ENCODE peak calls at places on chromosomes 4 and X, in eight cellular contexts. R, Z, C, M, P, X, T and V are unnamed samples.
A peak's percentile ranks its signal among the peaks of the same experiment; 100 is the strongest.

GRCh38 chr4:138182838-138183426 is 59.2 kb downstream of the SLC7A11 start:
- DNase-seq in Z (no peak), T (peak; percentile 52), R (peak; percentile 78), X (no peak), C (peak; percentile 75), M (peak; percentile 89), P (no peak), V (peak; percentile 26)

GRCh38 chrX:109487640-109488039 is 5.8 kb upstream of the GUCY2F start:
- DNase-seq in R (no peak), T (no peak), P (no peak), M (no peak), C (no peak), Z (no peak), X (no peak), V (no peak)

GRCh38 chr4:68180858-68181531 is 51.3 kb upstream of the TMPRSS11F start:
- DNase-seq in T (no peak), M (peak; percentile 44), C (no peak), R (peak; percentile 3), X (no peak), Z (no peak), P (no peak), V (no peak)

GRCh38 chrX:151725338-151725614 is 9.3 kb upstream of the CNGA2 start:
- DNase-seq in M (no peak), Z (no peak), C (no peak), X (no peak), R (no peak), T (no peak), P (peak; percentile 25), V (no peak)

GRCh38 chr4:129344058-129344457 is 248.1 kb downstream of the C4orf33 start:
- DNase-seq in T (peak; percentile 56), M (peak; percentile 66), X (no peak), C (no peak), P (no peak), R (peak; percentile 30), Z (peak; percentile 31), V (no peak)

GRCh38 chr4:126396703-126397102 is 1081.9 kb downstream of the FAT4 start:
- DNase-seq in M (no peak), C (no peak), P (no peak), Z (no peak), R (no peak), X (no peak), T (no peak), V (no peak)

GRCh38 chr4:127139788-127140286 is 492.9 kb upstream of the INTU start:
- DNase-seq in Z (no peak), M (no peak), T (peak; percentile 11), R (no peak), C (no peak), X (no peak), P (no peak), V (no peak)

GRCh38 chr4:99540287-99540939 is 23.4 kb downstream of the TRMT10A start:
- DNase-seq in P (no peak), C (no peak), R (no peak), M (no peak), T (no peak), X (no peak), Z (no peak), V (no peak)

GRCh38 chr4:8019396-8020365 is 80.0 kb upstream of the AFAP1 start:
- DNase-seq in Z (peak; percentile 80), R (no peak), C (no peak), M (no peak), T (no peak), X (no peak), P (no peak), V (no peak)

DNA sequence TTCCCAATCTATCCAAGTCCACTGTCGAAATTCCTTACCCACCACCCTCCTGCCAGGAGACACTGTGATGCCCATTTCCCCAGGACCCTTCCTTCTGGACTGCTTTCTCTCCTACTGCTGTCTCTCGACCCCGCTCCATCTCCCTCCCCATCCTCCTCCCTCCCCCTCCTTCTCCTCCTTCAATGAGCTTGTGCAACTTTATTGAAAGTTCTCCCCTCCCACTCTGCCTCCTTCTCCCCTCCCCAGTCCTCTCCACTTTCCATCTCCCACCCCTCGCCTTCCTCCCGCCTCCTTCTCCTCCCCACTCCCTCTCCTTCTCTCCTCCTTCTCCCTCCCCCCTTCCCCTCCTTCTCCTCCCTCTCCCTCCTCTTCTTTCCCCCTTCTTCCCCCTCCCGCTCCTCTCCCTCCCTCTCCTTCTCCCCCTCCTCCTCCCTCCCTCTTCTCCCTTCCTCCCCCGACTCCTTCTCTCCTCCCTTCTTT is 116.6 kb upstream of the FAT1 start:
- DNase-seq in T (no peak), Z (peak; percentile 30), M (no peak), P (no peak), R (no peak), C (no peak), X (no peak), V (peak; percentile 11)
- H3K4me3 ChIP-seq in T (no peak overlapping the region), Z (no peak overlapping the region), M (no peak overlapping the region), P (no peak overlapping the region), R (no peak overlapping the region), C (no peak overlapping the region), X (no peak overlapping the region), V (peak overlapping the region; percentile 17)

GRCh38 chr4:91729851-91730250 is 573.9 kb upstream of the GRID2 start:
- DNase-seq in C (no peak), R (no peak), X (no peak), T (no peak), M (no peak), Z (no peak), P (no peak), V (no peak)

DNA sequence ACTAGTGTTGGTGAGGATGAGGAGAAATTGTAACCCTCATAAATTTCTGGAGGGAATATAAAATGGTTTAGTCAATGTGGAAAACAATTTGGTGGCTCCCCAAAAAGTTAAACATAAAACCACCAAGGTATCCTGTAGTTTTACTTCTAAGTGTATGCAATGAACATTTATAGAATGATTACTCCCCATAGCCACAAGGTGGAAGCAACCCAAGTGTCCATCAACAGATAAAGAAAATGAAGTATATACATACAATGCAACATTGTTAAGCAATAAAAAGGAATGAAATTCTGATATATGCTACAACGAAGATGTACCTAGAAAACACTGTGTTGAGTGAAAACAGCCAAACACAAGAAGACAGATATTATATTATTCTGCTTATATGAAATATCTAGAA is 569.1 kb upstream of the GRID2 start:
- DNase-seq in C (no peak), T (no peak), R (no peak), Z (no peak), X (no peak), P (no peak), M (peak; percentile 55), V (no peak)
- TF ChIP-seq CTCF in C (peak; percentile 3), T (peak; percentile 14), R (no peak), Z (peak; percentile 17), X (no peak), P (no peak), M (peak; percentile 49), V (no peak)

GRCh38 chr4:152352215-152352614 is 183.7 kb downstream of the FBXW7 start:
- DNase-seq in R (no peak), X (no peak), Z (no peak), M (no peak), T (no peak), P (no peak), C (no peak), V (no peak)

GRCh38 chr4:152348670-152349069 is 187.2 kb downstream of the FBXW7 start:
- DNase-seq in R (no peak), M (peak; percentile 7), P (no peak), T (peak; percentile 23), C (no peak), Z (no peak), X (no peak), V (no peak)

GRCh38 chr4:152352645-152353116 is 183.2 kb downstream of the FBXW7 start:
- DNase-seq in Z (peak; percentile 19), R (peak; percentile 93), X (no peak), M (peak; percentile 98), T (peak; percentile 85), P (peak; percentile 86), C (peak; percentile 88), V (peak; percentile 87)

GRCh38 chr4:152346979-152347378 is 188.9 kb downstream of the FBXW7 start:
- DNase-seq in X (no peak), Z (no peak), T (no peak), M (no peak), C (no peak), R (no peak), P (no peak), V (no peak)

GRCh38 chr4:152351080-152351479 is 184.8 kb downstream of the FBXW7 start:
- DNase-seq in M (no peak), P (no peak), T (no peak), C (no peak), Z (no peak), X (no peak), R (no peak), V (no peak)
- H3K4me3 ChIP-seq in M (peak overlapping the region; percentile 67), P (no peak overlapping the region), T (no peak overlapping the region), C (peak overlapping the region; percentile 56), Z (no peak overlapping the region), X (no peak overlapping the region), R (peak overlapping the region; percentile 62), V (peak overlapping the region; percentile 71)

GRCh38 chr4:140054861-140055260 is 99.1 kb downstream of the MAML3 start:
- DNase-seq in C (no peak), R (no peak), X (no peak), M (no peak), Z (no peak), T (no peak), P (no peak), V (no peak)

GRCh38 chr4:140049924-140050681 is 103.9 kb downstream of the MAML3 start:
- DNase-seq in Z (no peak), P (no peak), M (peak; percentile 58), R (peak; percentile 52), X (no peak), C (no peak), T (peak; percentile 80), V (no peak)

GRCh38 chr4:140053185-140053584 is 100.8 kb downstream of the MAML3 start:
- DNase-seq in T (no peak), C (no peak), X (no peak), R (no peak), M (no peak), Z (no peak), P (no peak), V (no peak)

GRCh38 chr4:140049024-140049923 is 104.7 kb downstream of the MAML3 start:
- DNase-seq in C (no peak), M (peak; percentile 82), P (no peak), T (peak; percentile 80), R (peak; percentile 63), Z (peak; percentile 64), X (no peak), V (no peak)

DNA sequence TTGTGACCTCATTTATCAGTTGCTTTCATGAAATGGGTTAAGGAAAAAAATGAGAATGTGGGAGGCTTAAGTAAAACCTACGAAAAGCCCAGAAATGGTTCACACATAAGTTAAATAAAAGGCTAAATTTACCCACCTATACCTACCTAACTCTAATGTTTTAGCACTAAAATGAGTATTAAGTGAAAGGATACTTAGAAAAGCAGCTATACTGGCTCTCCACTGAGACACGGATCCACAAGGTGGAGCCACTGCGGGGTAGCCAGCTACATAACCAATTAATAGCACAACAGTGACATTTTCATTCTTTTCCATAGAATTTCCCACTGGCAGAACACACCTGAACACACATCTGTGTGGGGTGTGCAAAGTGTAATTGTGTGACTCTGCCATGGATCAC is 101.9 kb downstream of the MAML3 start:
- DNase-seq in X (no peak), R (peak; percentile 75), M (peak; percentile 63), T (peak; percentile 41), P (no peak), Z (peak; percentile 50), C (no peak), V (no peak)
- TF ChIP-seq CTCF in X (no peak), R (peak; percentile 69), M (peak; percentile 71), T (peak; percentile 60), P (no peak), Z (peak; percentile 50), C (peak; percentile 68), V (peak; percentile 64)